ENCODE peak calls at places on chromosomes 4 and X, in seven cellular contexts. C is upper lobe of left lung, S is omental fat pad, Z is tibial artery, P is OCI-LY7, Y is choroid plexus epithelial cell, W is thoracic aorta. N is an unnamed sample.

GRCh38 chr4:721261-722171 is 15.9 kb downstream of the PCGF3 start:
- DNase-seq in C (no peak), S (no peak), Z (no peak), P (no peak), Y (no peak), W (no peak), N (no peak)

GRCh38 chrX:102129473-102129872 is 4.0 kb downstream of the TCEAL2 start:
- DNase-seq in C (no peak), S (no peak), Z (no peak), P (peak; percentile 1), Y (peak; percentile 7), W (no peak), N (peak; percentile 6)

GRCh38 chrX:131747173-131747572 is 203.3 kb downstream of the OR13H1 start:
- DNase-seq in C (peak; percentile 75), S (no peak), Z (no peak), P (no peak), Y (no peak), W (no peak), N (no peak)

GRCh38 chr4:47287735-47288134 is 175.8 kb downstream of the COMMD8 start:
- DNase-seq in C (no peak), S (no peak), Z (no peak), P (no peak), Y (peak; percentile 93), W (no peak), N (peak; percentile 84)

GRCh38 chr4:180913750-180914149 is 1329.5 kb upstream of the TENM3 start:
- DNase-seq in C (no peak), S (no peak), Z (no peak), P (no peak), Y (peak; percentile 0), W (no peak), N (no peak)

GRCh38 chr4:178414042-178414441 is 971.8 kb upstream of the AGA start:
- DNase-seq in C (no peak), S (no peak), Z (no peak), P (no peak), Y (no peak), W (no peak), N (no peak)

GRCh38 chr4:123898941-123899666 is 502.5 kb downstream of the SPRY1 start:
- DNase-seq in C (no peak), S (no peak), Z (no peak), P (no peak), Y (no peak), W (no peak), N (no peak)

GRCh38 chr4:40425799-40426574 is 90.9 kb downstream of the CHRNA9 start:
- DNase-seq in C (no peak), S (no peak), Z (no peak), P (no peak), Y (no peak), W (no peak), N (no peak)

GRCh38 chrX:109890910-109891502 is 111.9 kb upstream of the TMEM164 start:
- DNase-seq in C (peak; percentile 51), S (peak; percentile 23), Z (peak; percentile 45), P (peak; percentile 57), Y (peak; percentile 75), W (no peak), N (peak; percentile 79)

GRCh38 chrX:118724775-118725174 is 2.6 kb upstream of the IL13RA1 start:
- DNase-seq in C (no peak), S (no peak), Z (no peak), P (no peak), Y (peak; percentile 59), W (no peak), N (no peak)

GRCh38 chrX:140701480-140701879 is 8.1 kb upstream of the LINC00632 start:
- DNase-seq in C (no peak), S (no peak), Z (no peak), P (no peak), Y (peak; percentile 43), W (no peak), N (peak; percentile 31)

GRCh38 chr4:26032572-26033320 is 118.7 kb downstream of the SMIM20 start:
- DNase-seq in C (no peak), S (no peak), Z (peak; percentile 40), P (no peak), Y (peak; percentile 92), W (no peak), N (no peak)

GRCh38 chr4:858136-858535 is 32.2 kb upstream of the CPLX1 start:
- DNase-seq in C (no peak), S (no peak), Z (no peak), P (no peak), Y (no peak), W (no peak), N (no peak)

GRCh38 chrX:154546354-154547244 is at the start of gene G6PD:
- DNase-seq in C (peak; percentile 76), S (no peak), Z (peak; percentile 65), P (peak; percentile 87), Y (peak; percentile 46), W (no peak), N (peak; percentile 81)

GRCh38 chr4:1809754-1810502 is 16.8 kb downstream of the FGFR3 start:
- DNase-seq in C (peak; percentile 63), S (peak; percentile 28), Z (no peak), P (peak; percentile 72), Y (peak; percentile 63), W (no peak), N (peak; percentile 91)

GRCh38 chrX:101232316-101232715 is 12.7 kb downstream of the DRP2 start:
- DNase-seq in C (no peak), S (no peak), Z (no peak), P (no peak), Y (peak; percentile 21), W (no peak), N (no peak)

GRCh38 chrX:68824152-68824433 is 4.7 kb upstream of the EFNB1 start:
- DNase-seq in C (peak; percentile 13), S (no peak), Z (no peak), P (no peak), Y (no peak), W (no peak), N (no peak)

GRCh38 chr4:184472540-184473264 is 1.6 kb downstream of the IRF2 start:
- DNase-seq in C (peak; percentile 88), S (peak; percentile 51), Z (peak; percentile 73), P (peak; percentile 81), Y (peak; percentile 60), W (peak; percentile 33), N (peak; percentile 83)

GRCh38 chrX:136725446-136726104 is 55.2 kb downstream of the ARHGEF6 start:
- DNase-seq in C (no peak), S (no peak), Z (peak; percentile 63), P (no peak), Y (peak; percentile 73), W (peak; percentile 2), N (no peak)

GRCh38 chrX:47133493-47133892 is 11.0 kb downstream of the NDUFB11 start:
- DNase-seq in C (peak; percentile 48), S (no peak), Z (no peak), P (no peak), Y (no peak), W (no peak), N (no peak)
- TF ChIP-seq CTCF in C (no peak), S (no peak), Z (no peak), P (no peak), Y (no peak), W (no peak), N (no peak)

DNA sequence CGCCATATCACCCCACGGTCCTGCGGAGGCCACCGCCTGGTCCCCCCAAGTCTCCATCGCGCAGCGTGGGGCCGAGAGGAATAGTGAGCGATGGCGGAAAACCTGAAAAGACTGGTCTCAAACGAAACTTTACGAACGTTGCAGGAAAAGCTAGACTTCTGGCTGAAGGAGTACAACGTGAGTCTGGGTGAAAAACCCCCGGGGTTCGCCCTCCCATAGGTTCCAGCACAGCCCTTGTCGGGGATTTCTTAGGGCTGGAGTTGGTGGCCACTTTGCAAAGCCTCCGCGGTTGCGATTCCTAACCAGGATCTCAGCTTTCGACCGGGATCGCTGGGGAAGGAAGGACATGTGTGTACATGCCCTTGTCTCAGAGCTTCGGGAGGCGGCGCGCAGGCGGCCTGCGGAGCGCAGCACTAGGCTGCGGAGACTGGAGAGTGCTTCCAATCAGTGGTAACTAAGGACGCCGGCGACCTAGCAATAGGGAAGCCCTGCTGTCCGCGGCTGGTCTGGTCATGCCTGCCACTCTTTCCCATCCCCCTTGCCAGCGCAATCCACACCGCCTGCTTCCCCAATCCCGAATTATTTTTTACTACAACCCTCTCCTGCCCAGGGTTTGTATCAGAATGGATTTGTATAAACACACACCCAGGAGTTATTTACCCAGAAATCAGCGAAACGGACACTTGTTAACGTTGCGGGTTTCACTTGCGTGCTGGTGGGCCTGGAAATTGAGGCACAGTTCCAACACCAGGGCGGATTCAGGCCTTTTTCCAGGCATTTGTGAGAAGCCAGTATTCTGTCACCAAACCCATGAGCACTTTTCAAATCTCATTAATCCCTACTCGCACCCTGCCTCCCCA is 741 bp downstream of the SPATA18 start:
- DNase-seq in C (peak; percentile 86), S (no peak), Z (peak; percentile 60), P (no peak), Y (peak; percentile 94), W (peak; percentile 19), N (no peak)
- TF ChIP-seq CTCF in C (no peak), S (no peak), Z (no peak), P (no peak), Y (peak; percentile 11), W (no peak), N (no peak)

DNA sequence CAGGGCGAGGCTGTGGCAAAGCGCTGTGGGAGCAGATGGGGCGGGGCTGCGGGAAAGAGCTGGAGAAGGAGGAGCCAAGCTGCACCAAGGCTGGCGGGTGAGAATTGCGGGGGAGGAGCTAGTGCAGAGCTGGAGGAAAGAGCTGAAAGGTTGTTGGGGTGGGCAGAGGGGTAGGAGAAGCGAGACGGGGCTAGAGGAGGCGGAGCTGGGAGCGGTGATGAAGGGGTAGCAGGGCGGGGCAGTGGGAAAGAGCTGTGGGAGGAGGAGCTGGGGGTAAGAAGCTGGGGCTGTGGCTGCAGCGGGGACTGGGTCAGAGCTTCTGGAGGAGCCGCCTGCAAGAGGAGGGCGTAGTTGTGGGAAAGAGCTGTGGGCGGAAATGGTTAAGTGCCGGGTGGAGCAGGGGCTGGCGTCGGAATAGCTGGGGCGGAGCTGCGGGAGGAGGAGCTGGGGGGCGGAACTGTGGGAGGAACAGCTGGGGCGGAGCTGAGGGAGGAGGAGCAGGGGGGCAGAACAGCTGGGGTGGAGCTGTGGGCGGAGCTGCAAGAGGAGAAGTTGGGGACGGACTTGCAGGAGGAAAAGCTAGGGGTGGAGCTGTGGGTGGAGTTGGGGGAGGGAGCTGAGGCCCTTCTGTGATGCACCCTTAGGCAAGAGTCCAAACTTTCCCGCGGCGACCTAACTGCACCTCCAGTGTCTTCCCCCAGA is 1.9 kb upstream of the EOLA2 start:
- DNase-seq in C (peak; percentile 96), S (peak; percentile 71), Z (peak; percentile 95), P (peak; percentile 90), Y (peak; percentile 99), W (peak; percentile 92), N (peak; percentile 97)
- TF ChIP-seq CTCF in C (no peak), S (no peak), Z (peak; percentile 44), P (no peak), Y (peak; percentile 68), W (no peak), N (peak; percentile 43)

DNA sequence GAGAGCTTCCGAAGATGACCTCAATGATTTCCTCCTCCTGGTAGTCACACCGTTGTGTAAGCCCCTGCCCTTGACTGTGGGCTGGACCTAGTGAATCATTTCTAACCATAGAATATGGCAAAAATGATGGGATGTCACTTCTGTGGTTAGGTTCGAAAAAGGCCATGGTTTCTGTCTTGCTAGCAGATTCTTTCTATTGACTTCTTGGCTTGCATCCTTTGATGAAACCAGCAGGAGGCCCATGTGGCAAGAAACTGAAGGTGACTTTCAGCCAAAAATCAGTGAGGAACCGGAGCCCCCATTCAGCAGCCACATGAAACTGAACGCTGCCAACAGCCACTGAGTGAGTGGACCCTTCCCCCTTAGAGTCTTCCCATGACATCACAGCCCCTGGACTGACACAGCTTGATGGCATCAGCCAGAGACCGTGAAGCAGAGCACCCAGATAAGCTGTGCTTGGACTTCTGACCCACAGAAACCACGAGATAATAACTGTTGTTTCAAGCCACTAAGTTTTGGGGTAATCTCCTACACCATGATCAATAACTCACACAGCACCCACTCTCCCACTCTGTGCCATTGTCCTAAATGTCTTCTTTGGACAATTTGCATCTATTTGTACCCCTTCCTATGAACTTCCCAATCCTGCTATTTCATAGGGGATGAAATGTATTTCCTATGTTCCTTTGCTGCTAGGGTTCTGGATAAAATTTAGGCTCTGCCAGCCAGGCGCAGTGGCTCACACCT is 148.0 kb upstream of the STX18 start:
- DNase-seq in C (no peak), S (no peak), Z (no peak), P (no peak), Y (peak; percentile 80), W (no peak), N (peak; percentile 14)
- TF ChIP-seq CTCF in C (no peak), S (no peak), Z (no peak), P (no peak), Y (peak; percentile 29), W (no peak), N (no peak)